ENCODE peak calls at places on chromosomes 1 and 21, in eight cellular contexts. X is upper lobe of left lung, B is GM12892, C is transverse colon, R is endothelial cell of umbilical vein, K is Panc1, S is K562, I is GM23338. Y is an unnamed sample.

GRCh38 chr1:167720965-167721616 is 691 bp upstream of the MPZL1 start:
- DNase-seq in X (no peak), I (no peak), B (no peak), S (no peak), R (peak; percentile 72), C (peak; percentile 58), K (peak; percentile 66), Y (no peak)

GRCh38 chr1:23010734-23011449 is 4.8 kb downstream of the TEX46 start:
- DNase-seq in K (no peak), X (no peak), B (no peak), S (no peak), R (no peak), I (no peak), C (no peak), Y (no peak)

GRCh38 chr1:155458111-155458510 is 104.5 kb downstream of the ASH1L start:
- DNase-seq in S (no peak), I (no peak), R (no peak), X (no peak), C (no peak), K (no peak), B (no peak), Y (no peak)

GRCh38 chr1:15028117-15028516 is 125.4 kb upstream of the TMEM51 start:
- DNase-seq in X (no peak), C (no peak), K (no peak), R (no peak), B (no peak), I (no peak), S (no peak), Y (no peak)

GRCh38 chr1:60859111-60859510 is 223.2 kb upstream of the NFIA start:
- DNase-seq in B (no peak), K (no peak), X (no peak), I (no peak), S (no peak), R (no peak), C (no peak), Y (no peak)

GRCh38 chr21:17925000-17925610 is 105.9 kb upstream of the C21orf91 start:
- DNase-seq in I (peak; percentile 87), B (no peak), X (no peak), C (peak; percentile 42), K (peak; percentile 41), S (peak; percentile 71), R (peak; percentile 42), Y (no peak)

GRCh38 chr1:195335541-195335940 is 1272.7 kb downstream of the KCNT2 start:
- DNase-seq in I (no peak), B (no peak), K (no peak), C (no peak), X (no peak), S (no peak), R (no peak), Y (no peak)

GRCh38 chr1:185499986-185500626 is 183.1 kb upstream of the IVNS1ABP start:
- DNase-seq in K (no peak), R (peak; percentile 67), S (no peak), C (no peak), B (no peak), I (no peak), X (no peak), Y (no peak)

GRCh38 chr1:244349103-244349531 is 102.6 kb downstream of the ADSS2 start:
- DNase-seq in B (no peak), K (no peak), I (no peak), X (no peak), C (no peak), S (no peak), R (peak; percentile 92), Y (no peak)

GRCh38 chr1:26302733-26303405 is 3.6 kb downstream of the UBXN11 start:
- DNase-seq in X (no peak), B (no peak), R (no peak), S (no peak), C (no peak), I (peak; percentile 28), K (no peak), Y (no peak)

GRCh38 chr21:42047821-42048613 is 23.1 kb upstream of the UMODL1 start:
- DNase-seq in B (no peak), K (no peak), C (no peak), S (no peak), R (peak; percentile 62), X (no peak), I (no peak), Y (no peak)
- TF ChIP-seq POLR2AphosphoS5 in B (no peak), K (no peak), C (no peak), S (no peak), R (no peak), X (no peak), I (no peak), Y (no peak)

GRCh38 chr1:41418868-41419583 is 57.8 kb downstream of the FOXO6 start:
- DNase-seq in S (no peak), X (peak; percentile 86), C (peak; percentile 79), I (peak; percentile 47), B (no peak), R (peak; percentile 67), K (peak; percentile 53), Y (no peak)
- TF ChIP-seq POLR2AphosphoS5 in S (no peak), X (no peak), C (peak; percentile 39), I (no peak), B (no peak), R (peak; percentile 36), K (no peak), Y (no peak)

DNA sequence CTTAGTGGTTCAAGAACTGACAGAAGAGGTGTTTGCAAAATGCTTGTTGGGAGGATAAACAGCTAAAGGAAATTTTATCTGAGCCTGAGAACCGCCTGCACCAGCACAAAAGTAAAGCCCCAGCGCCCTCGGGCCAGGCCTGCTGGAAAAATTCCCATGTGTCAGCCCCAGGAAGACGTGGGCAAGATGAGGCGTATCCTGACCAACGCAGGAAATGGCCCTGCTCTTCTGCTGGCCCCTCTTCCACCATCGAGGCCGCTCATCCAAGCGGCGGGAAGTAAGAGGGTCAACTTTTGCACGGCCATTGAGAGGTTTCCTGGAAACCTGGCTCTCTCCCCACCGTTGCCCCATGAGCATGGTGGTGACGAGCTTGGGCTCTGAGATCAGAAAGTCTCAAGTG is 39.6 kb downstream of the LRRC3 start:
- DNase-seq in X (no peak), K (no peak), C (no peak), B (no peak), S (no peak), I (no peak), R (no peak), Y (no peak)
- TF ChIP-seq POLR2AphosphoS5 in X (no peak), K (no peak), C (no peak), B (no peak), S (no peak), I (no peak), R (no peak), Y (no peak)

DNA sequence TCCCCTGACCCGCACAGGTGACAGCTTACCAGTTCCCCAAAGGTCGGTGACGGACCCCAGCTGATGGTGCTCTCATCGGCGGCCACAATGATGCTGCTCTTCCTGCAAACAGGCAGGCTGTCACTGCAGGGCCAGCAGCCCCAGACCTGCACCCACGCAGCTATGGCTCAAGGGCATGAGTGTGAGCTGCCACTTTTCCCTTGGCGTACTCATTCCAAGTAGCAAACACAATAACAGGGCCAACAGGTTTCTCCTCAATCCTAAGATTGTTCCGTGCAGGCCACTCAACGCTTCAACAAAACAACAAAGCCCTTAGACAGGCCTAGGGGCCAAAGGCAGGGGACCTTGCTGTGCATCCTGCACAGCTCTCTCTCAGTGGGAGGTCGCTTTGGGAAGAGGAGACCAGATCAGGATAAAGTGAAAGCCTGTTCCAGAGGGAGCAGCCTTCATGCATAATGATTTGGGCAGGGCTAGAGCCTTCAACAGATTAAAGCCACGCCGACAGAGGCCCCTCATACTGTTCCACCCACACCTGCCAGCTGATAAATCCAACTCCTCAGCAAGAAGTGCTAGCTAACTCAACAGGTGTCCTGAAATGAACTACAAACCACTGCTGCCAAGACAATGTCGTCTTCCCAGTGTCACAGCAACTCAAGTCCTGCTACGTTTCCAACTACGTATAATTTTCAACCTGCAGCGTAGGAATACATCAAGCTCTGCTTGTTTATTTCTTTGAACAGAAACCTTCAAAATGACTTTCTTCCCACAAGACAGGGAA is 27.2 kb downstream of the RCC2 start:
- DNase-seq in B (no peak), K (no peak), C (no peak), S (no peak), R (no peak), X (no peak), I (no peak), Y (no peak)
- TF ChIP-seq POLR2AphosphoS5 in B (no peak), K (no peak), C (no peak), S (peak; percentile 14), R (no peak), X (peak; percentile 29), I (no peak), Y (no peak)